ENCODE peak calls at places on chromosomes 4 and X, in seven cellular contexts. G is RWPE1; I is CD4-positive, alpha-beta T cell; Z is endothelial cell; F is lower leg skin; U is tibial artery; V is heart left ventricle. R is an unnamed sample.

GRCh38 chr4:20086768-20087167 is 164.9 kb upstream of the SLIT2 start:
- DNase-seq in G (no peak), I (no peak), Z (no peak), F (no peak), U (no peak), V (no peak), R (no peak)

GRCh38 chr4:40992472-40993298 is 221.7 kb downstream of the APBB2 start:
- DNase-seq in G (peak; percentile 60), I (no peak), Z (no peak), F (no peak), U (no peak), V (no peak), R (peak; percentile 22)

GRCh38 chr4:153318696-153319320 is 25.7 kb upstream of the MND1 start:
- DNase-seq in G (peak; percentile 71), I (no peak), Z (no peak), F (no peak), U (no peak), V (no peak), R (peak; percentile 43)

GRCh38 chr4:92969650-92970370 is 666.0 kb downstream of the GRID2 start:
- DNase-seq in G (peak; percentile 78), I (no peak), Z (no peak), F (no peak), U (no peak), V (no peak), R (no peak)

GRCh38 chr4:102344520-102344954 is 745 bp downstream of the SLC39A8 start:
- DNase-seq in G (peak; percentile 61), I (peak; percentile 70), Z (peak; percentile 61), F (peak; percentile 33), U (peak; percentile 36), V (peak; percentile 56), R (peak; percentile 81)

GRCh38 chr4:145867416-145867815 is 71.2 kb downstream of the ZNF827 start:
- DNase-seq in G (no peak), I (no peak), Z (no peak), F (no peak), U (no peak), V (no peak), R (no peak)

GRCh38 chr4:40630335-40631021 is 814 bp upstream of the RBM47 start:
- DNase-seq in G (peak; percentile 40), I (no peak), Z (peak; percentile 52), F (peak; percentile 56), U (peak; percentile 44), V (peak; percentile 34), R (peak; percentile 10)

GRCh38 chrX:300334-300733 is 18.3 kb downstream of the GTPBP6 start:
- DNase-seq in G (no peak), I (no peak), Z (no peak), F (no peak), U (no peak), V (no peak), R (no peak)

GRCh38 chr4:1043658-1044468 is 32.4 kb downstream of the FGFRL1 start:
- DNase-seq in G (peak; percentile 91), I (no peak), Z (no peak), F (peak; percentile 91), U (peak; percentile 98), V (peak; percentile 73), R (peak; percentile 68)

GRCh38 chr4:122777846-122778501 is 45.5 kb downstream of the BBS12 start:
- DNase-seq in G (no peak), I (no peak), Z (no peak), F (no peak), U (no peak), V (no peak), R (no peak)

GRCh38 chr4:3254302-3255131 is 5.6 kb downstream of the MSANTD1 start:
- DNase-seq in G (no peak), I (no peak), Z (no peak), F (no peak), U (no peak), V (peak; percentile 9), R (no peak)

GRCh38 chrX:31071262-31071661 is 579 bp downstream of the FTHL17 start:
- DNase-seq in G (no peak), I (no peak), Z (no peak), F (no peak), U (no peak), V (no peak), R (no peak)

GRCh38 chr4:121277194-121278105 is 103.4 kb downstream of the QRFPR start:
- DNase-seq in G (peak; percentile 13), I (no peak), Z (peak; percentile 22), F (no peak), U (no peak), V (no peak), R (no peak)

GRCh38 chr4:110532901-110533589 is 57.1 kb downstream of the ENPEP start:
- DNase-seq in G (no peak), I (no peak), Z (no peak), F (no peak), U (no peak), V (no peak), R (no peak)

GRCh38 chr4:2085496-2085901 is 26.4 kb downstream of the NAT8L start:
- DNase-seq in G (peak; percentile 4), I (no peak), Z (no peak), F (no peak), U (no peak), V (no peak), R (no peak)

GRCh38 chrX:40734956-40735317 is 405 bp downstream of the MED14 start:
- DNase-seq in G (no peak), I (no peak), Z (no peak), F (no peak), U (no peak), V (peak; percentile 20), R (peak; percentile 39)

GRCh38 chr4:15963001-15963451 is at the start of gene FGFBP2:
- DNase-seq in G (peak; percentile 31), I (peak; percentile 37), Z (peak; percentile 64), F (peak; percentile 32), U (peak; percentile 31), V (peak; percentile 37), R (peak; percentile 92)

GRCh38 chr4:156766846-156767245 is 204.8 kb downstream of the PDGFC start:
- DNase-seq in G (no peak), I (no peak), Z (no peak), F (no peak), U (no peak), V (no peak), R (no peak)

GRCh38 chr4:122810669-122811068 is 16.0 kb upstream of the FGF2 start:
- DNase-seq in G (no peak), I (no peak), Z (no peak), F (no peak), U (no peak), V (no peak), R (no peak)

GRCh38 chrX:13733506-13733905 is 914 bp downstream of the TRAPPC2 start:
- DNase-seq in G (no peak), I (no peak), Z (no peak), F (no peak), U (no peak), V (no peak), R (no peak)

GRCh38 chr4:36609631-36610030 is 328.2 kb downstream of the DTHD1 start:
- DNase-seq in G (no peak), I (no peak), Z (no peak), F (no peak), U (no peak), V (no peak), R (no peak)

GRCh38 chrX:25534096-25534495 is 518.3 kb upstream of the ARX start:
- DNase-seq in G (no peak), I (no peak), Z (no peak), F (no peak), U (no peak), V (no peak), R (no peak)

GRCh38 chr4:124018383-124019317 is 622.1 kb downstream of the SPRY1 start:
- DNase-seq in G (no peak), I (no peak), Z (no peak), F (peak; percentile 66), U (peak; percentile 45), V (peak; percentile 53), R (peak; percentile 1)

GRCh38 chr4:74931386-74931785 is 1.5 kb upstream of the PARM1 start:
- DNase-seq in G (no peak), I (no peak), Z (no peak), F (no peak), U (no peak), V (no peak), R (no peak)

DNA sequence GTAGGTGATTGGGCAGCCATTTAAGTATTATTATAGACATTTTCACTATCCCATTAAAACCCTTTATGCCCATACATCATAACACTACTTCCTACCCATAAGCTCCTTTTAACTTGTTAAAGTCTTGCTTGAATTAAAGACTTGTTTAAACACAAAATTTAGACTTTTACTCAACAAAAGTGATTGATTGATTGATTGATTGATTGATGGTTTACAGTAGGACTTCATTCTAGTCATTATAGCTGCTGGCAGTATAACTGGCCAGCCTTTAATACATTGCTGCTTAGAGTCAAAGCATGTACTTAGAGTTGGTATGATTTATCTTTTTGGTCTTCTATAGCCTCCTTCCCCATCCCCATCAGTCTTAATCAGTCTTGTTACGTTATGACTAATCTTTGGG is 16.3 kb downstream of the HPRT1 start:
- DNase-seq in G (no peak), I (no peak), Z (no peak), F (no peak), U (no peak), V (no peak), R (no peak)
- TF ChIP-seq CTCF in G (no peak), I (no peak), Z (no peak), F (no peak), U (no peak), V (no peak), R (no peak)

GRCh38 chr4:139189417-139189749 is 12.4 kb upstream of the ELF2 start:
- DNase-seq in G (no peak), I (no peak), Z (no peak), F (no peak), U (no peak), V (no peak), R (no peak)

GRCh38 chr4:139188648-139189416 is 11.8 kb upstream of the ELF2 start:
- DNase-seq in G (no peak), I (no peak), Z (no peak), F (no peak), U (no peak), V (no peak), R (no peak)

DNA sequence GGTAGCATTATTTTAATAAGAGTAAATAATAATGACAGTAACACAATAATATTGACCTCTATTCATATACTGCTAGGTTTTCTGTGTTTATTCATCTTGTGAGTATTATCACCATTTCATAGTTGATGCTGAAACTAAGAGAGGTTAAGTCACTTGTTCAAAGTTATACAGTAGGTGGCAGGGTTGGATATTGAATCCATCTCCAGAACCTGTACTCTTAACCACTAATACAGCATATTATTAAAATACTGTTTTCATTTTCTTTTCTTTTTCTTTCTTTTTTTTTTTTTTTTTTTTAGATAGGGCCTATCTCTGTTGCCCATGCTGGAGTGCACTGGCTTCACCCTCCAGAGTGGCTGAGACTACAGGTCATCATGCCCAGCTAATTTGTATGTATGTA is 7.1 kb upstream of the ELF2 start:
- DNase-seq in G (no peak), I (no peak), Z (no peak), F (no peak), U (no peak), V (no peak), R (no peak)
- TF ChIP-seq CTCF in G (peak; percentile 15), I (no peak), Z (no peak), F (no peak), U (no peak), V (no peak), R (no peak)

GRCh38 chr4:5378002-5378401 is 326.7 kb downstream of the STK32B start:
- DNase-seq in G (no peak), I (no peak), Z (no peak), F (no peak), U (no peak), V (no peak), R (no peak)
- TF ChIP-seq CTCF in G (no peak), I (no peak), Z (no peak), F (no peak), U (no peak), V (no peak), R (no peak)

GRCh38 chr4:115871596-115871995 is 758.2 kb upstream of the NDST4 start:
- DNase-seq in G (no peak), I (no peak), Z (no peak), F (no peak), U (no peak), V (no peak), R (no peak)

GRCh38 chr4:115873048-115873447 is 759.6 kb upstream of the NDST4 start:
- DNase-seq in G (no peak), I (no peak), Z (no peak), F (no peak), U (no peak), V (no peak), R (no peak)
- TF ChIP-seq CTCF in G (no peak), I (no peak), Z (no peak), F (no peak), U (no peak), V (no peak), R (no peak)

R was measured in activated CD8-positive, alpha-beta T cell treated with anti-CD3 and anti-CD28 coated beads for 36 hours.